ENCODE peak calls at places on chromosomes 6 and 20, in ten cellular contexts. P is AG09309, Z is AG10803, U is GM12865, R is fibroblast of mammary gland, A is uterus, K is cardiac fibroblast, Q is fibroblast of pulmonary artery, G is Peyer's patch, I is AG04449. W is an unnamed sample.

GRCh38 chr6:54299542-54300269 is 8.5 kb upstream of the TINAG start:
- DNase-seq in P (peak), Z (peak), U (no peak), R (peak), A (no peak), K (no peak), Q (peak), G (no peak), I (no peak), W (no peak)

GRCh38 chr6:141488466-141488865 is 644.3 kb upstream of the GJE1 start:
- DNase-seq in P (no peak), Z (peak), U (peak), R (peak), A (no peak), K (peak), Q (peak), G (no peak), I (no peak), W (no peak)

GRCh38 chr6:95636552-95637376 is 59.4 kb downstream of the MANEA start:
- DNase-seq in P (no peak), Z (no peak), U (no peak), R (no peak), A (no peak), K (no peak), Q (no peak), G (no peak), I (no peak), W (no peak)

GRCh38 chr6:7473805-7474329 is 67.6 kb upstream of the DSP start:
- DNase-seq in P (no peak), Z (no peak), U (no peak), R (no peak), A (no peak), K (no peak), Q (no peak), G (no peak), I (no peak), W (no peak)

GRCh38 chr6:105795913-105796517 is 290.1 kb upstream of the PRDM1 start:
- DNase-seq in P (no peak), Z (no peak), U (no peak), R (no peak), A (no peak), K (no peak), Q (no peak), G (no peak), I (no peak), W (no peak)

GRCh38 chr20:48041078-48041780 is 255.9 kb upstream of the SULF2 start:
- DNase-seq in P (no peak), Z (no peak), U (no peak), R (no peak), A (peak), K (no peak), Q (no peak), G (no peak), I (no peak), W (no peak)

GRCh38 chr6:4167123-4167522 is 31.7 kb upstream of the ECI2 start:
- DNase-seq in P (no peak), Z (no peak), U (no peak), R (no peak), A (no peak), K (no peak), Q (no peak), G (no peak), I (no peak), W (no peak)

GRCh38 chr20:36951198-36951976 is at the start of gene SAMHD1:
- DNase-seq in P (peak), Z (peak), U (peak), R (peak), A (peak), K (peak), Q (peak), G (peak), I (peak), W (peak)

GRCh38 chr20:3846740-3847418 is at the start of gene MAVS:
- DNase-seq in P (no peak), Z (peak), U (peak), R (peak), A (peak), K (peak), Q (peak), G (peak), I (no peak), W (no peak)

GRCh38 chr6:35218021-35218420 is 4.3 kb downstream of the SCUBE3 start:
- DNase-seq in P (no peak), Z (peak), U (no peak), R (peak), A (no peak), K (peak), Q (peak), G (no peak), I (no peak), W (no peak)

GRCh38 chr6:142395768-142396231 is 94.0 kb downstream of the ADGRG6 start:
- DNase-seq in P (no peak), Z (no peak), U (peak), R (no peak), A (no peak), K (peak), Q (peak), G (no peak), I (no peak), W (no peak)

GRCh38 chr6:126041516-126042447 is 55.4 kb downstream of the TRMT11 start:
- DNase-seq in P (no peak), Z (peak), U (no peak), R (no peak), A (no peak), K (no peak), Q (no peak), G (no peak), I (no peak), W (no peak)

GRCh38 chr20:14634666-14635065 is 297.3 kb upstream of the FLRT3 start:
- DNase-seq in P (no peak), Z (no peak), U (no peak), R (no peak), A (no peak), K (no peak), Q (no peak), G (no peak), I (no peak), W (no peak)

GRCh38 chr20:59598625-59599310 is 5.6 kb upstream of the PHACTR3 start:
- DNase-seq in P (no peak), Z (peak), U (peak), R (peak), A (no peak), K (peak), Q (peak), G (no peak), I (no peak), W (no peak)

GRCh38 chr20:61762208-61762710 is 303.4 kb downstream of the TAF4 start:
- DNase-seq in P (no peak), Z (peak), U (no peak), R (no peak), A (no peak), K (no peak), Q (no peak), G (peak), I (no peak), W (no peak)

GRCh38 chr6:92371211-92371610 is 1048.1 kb downstream of the EPHA7 start:
- DNase-seq in P (no peak), Z (no peak), U (no peak), R (no peak), A (no peak), K (no peak), Q (no peak), G (no peak), I (no peak), W (no peak)

GRCh38 chr6:33851959-33852358 is 48.2 kb upstream of the MLN start:
- DNase-seq in P (no peak), Z (peak), U (peak), R (peak), A (no peak), K (peak), Q (peak), G (no peak), I (no peak), W (no peak)

GRCh38 chr6:19417713-19418112 is 419.5 kb upstream of the ID4 start:
- DNase-seq in P (no peak), Z (peak), U (no peak), R (peak), A (no peak), K (peak), Q (peak), G (no peak), I (no peak), W (no peak)

GRCh38 chr6:129124334-129124733 is 241.4 kb downstream of the LAMA2 start:
- DNase-seq in P (no peak), Z (no peak), U (no peak), R (no peak), A (no peak), K (no peak), Q (no peak), G (no peak), I (no peak), W (no peak)

GRCh38 chr6:157270308-157270707 is 53.0 kb downstream of the TMEM242 start:
- DNase-seq in P (no peak), Z (no peak), U (no peak), R (no peak), A (no peak), K (no peak), Q (no peak), G (no peak), I (no peak), W (no peak)

GRCh38 chr6:105819774-105820173 is 266.4 kb upstream of the PRDM1 start:
- DNase-seq in P (no peak), Z (no peak), U (no peak), R (no peak), A (no peak), K (no peak), Q (no peak), G (no peak), I (no peak), W (no peak)

GRCh38 chr6:148758492-148758891 is 11.7 kb downstream of the UST start:
- DNase-seq in P (no peak), Z (no peak), U (peak), R (peak), A (no peak), K (no peak), Q (no peak), G (no peak), I (no peak), W (no peak)

GRCh38 chr6:135675026-135675425 is 176.5 kb upstream of the PDE7B start:
- DNase-seq in P (no peak), Z (no peak), U (no peak), R (peak), A (no peak), K (no peak), Q (no peak), G (no peak), I (no peak), W (no peak)

GRCh38 chr6:699319-699718 is 6.4 kb upstream of the EXOC2 start:
- DNase-seq in P (no peak), Z (no peak), U (no peak), R (peak), A (no peak), K (peak), Q (peak), G (no peak), I (no peak), W (no peak)

GRCh38 chr6:156060013-156060412 is 604.4 kb upstream of the NOX3 start:
- DNase-seq in P (no peak), Z (no peak), U (no peak), R (no peak), A (no peak), K (no peak), Q (no peak), G (no peak), I (no peak), W (no peak)

GRCh38 chr6:42901538-42901957 is 14.3 kb upstream of the PTCRA start:
- DNase-seq in P (no peak), Z (peak), U (peak), R (peak), A (peak), K (peak), Q (peak), G (no peak), I (no peak), W (peak)

GRCh38 chr6:43770417-43771209 is 602 bp downstream of the VEGFA start:
- DNase-seq in P (no peak), Z (peak), U (peak), R (peak), A (peak), K (peak), Q (peak), G (peak), I (no peak), W (no peak)

GRCh38 chr6:47182291-47182957 is 127.3 kb downstream of the TNFRSF21 start:
- DNase-seq in P (no peak), Z (no peak), U (no peak), R (no peak), A (no peak), K (no peak), Q (no peak), G (no peak), I (no peak), W (no peak)

GRCh38 chr20:55375920-55376319 is 629.4 kb downstream of the CBLN4 start:
- DNase-seq in P (no peak), Z (no peak), U (no peak), R (no peak), A (no peak), K (no peak), Q (no peak), G (no peak), I (no peak), W (no peak)

GRCh38 chr20:47354388-47354709 is 2.1 kb downstream of the ZMYND8 start:
- DNase-seq in P (no peak), Z (no peak), U (no peak), R (no peak), A (no peak), K (no peak), Q (no peak), G (no peak), I (no peak), W (no peak)

GRCh38 chr6:131995924-131996323 is 44.8 kb upstream of the CCN2 start:
- DNase-seq in P (peak), Z (peak), U (no peak), R (peak), A (no peak), K (peak), Q (peak), G (no peak), I (no peak), W (peak)

GRCh38 chr20:10307359-10307735 is 88.7 kb downstream of the SNAP25 start:
- DNase-seq in P (no peak), Z (no peak), U (no peak), R (no peak), A (no peak), K (no peak), Q (peak), G (no peak), I (no peak), W (no peak)

GRCh38 chr6:116764557-116764960 is 960 bp downstream of the FAM162B start:
- DNase-seq in P (no peak), Z (no peak), U (no peak), R (no peak), A (no peak), K (peak), Q (no peak), G (no peak), I (no peak), W (no peak)
- TF ChIP-seq CTCF in P (no peak), Z (no peak), U (no peak), R (no peak), A (no peak), K (no peak), Q (no peak), G (no peak), I (no peak), W (no peak)

DNA sequence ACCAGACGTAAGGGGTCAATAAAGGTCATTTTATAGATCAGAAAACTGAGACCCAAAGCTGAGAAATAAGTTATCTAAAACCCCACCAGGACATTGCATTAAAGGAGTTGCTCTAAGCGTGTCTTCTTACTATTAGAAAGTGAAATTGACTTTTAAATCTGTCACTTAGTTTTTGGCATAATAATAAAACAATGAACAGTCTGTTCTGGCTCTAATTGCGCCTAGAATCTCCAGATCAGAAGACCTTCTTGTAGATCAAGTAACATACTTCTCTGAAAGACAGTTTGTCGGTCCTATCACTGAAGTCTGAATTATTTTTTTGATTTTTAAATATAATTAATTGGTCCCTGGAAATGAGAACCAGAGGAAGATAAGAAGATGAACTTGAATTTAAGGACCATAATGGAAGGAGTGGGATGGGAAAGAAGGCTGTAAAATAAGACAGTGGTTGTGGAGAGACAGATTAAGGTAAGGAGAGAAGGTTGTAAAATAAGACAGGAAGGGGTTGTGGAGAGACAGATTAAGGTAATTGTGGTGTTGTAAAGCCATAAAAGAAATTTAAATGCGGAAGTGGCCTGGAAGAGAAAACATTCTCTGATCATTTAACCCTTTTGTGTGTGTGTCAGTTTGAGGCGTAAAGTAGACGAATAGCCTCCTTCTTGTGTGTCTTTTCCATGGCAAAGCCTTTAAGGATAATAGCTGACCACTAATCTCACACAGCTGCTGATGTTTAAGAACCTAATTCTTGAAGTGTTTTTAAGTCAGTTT is 20.0 kb downstream of the TOP1 start:
- DNase-seq in P (no peak), Z (peak), U (peak), R (no peak), A (no peak), K (no peak), Q (no peak), G (no peak), I (no peak), W (no peak)
- H3K4me3 ChIP-seq in P (no peak), Z (peak), U (peak), R (peak), A (peak), K (no peak), Q (peak), G (no peak), I (no peak), W (no peak)

GRCh38 chr6:31710490-31711219 is 4.0 kb downstream of the LY6G6F start:
- DNase-seq in P (no peak), Z (no peak), U (no peak), R (no peak), A (no peak), K (no peak), Q (no peak), G (no peak), I (no peak), W (no peak)

GRCh38 chr6:31713465-31713864 is 1.7 kb upstream of the LY6G6D start:
- DNase-seq in P (no peak), Z (no peak), U (no peak), R (no peak), A (no peak), K (no peak), Q (no peak), G (no peak), I (no peak), W (no peak)

GRCh38 chr6:31713991-31714684 is 1.0 kb upstream of the LY6G6D start:
- DNase-seq in P (no peak), Z (no peak), U (no peak), R (no peak), A (no peak), K (no peak), Q (no peak), G (no peak), I (no peak), W (no peak)

GRCh38 chr6:31711233-31711632 is 3.9 kb upstream of the LY6G6D start:
- DNase-seq in P (no peak), Z (no peak), U (no peak), R (no peak), A (no peak), K (no peak), Q (no peak), G (no peak), I (no peak), W (no peak)

DNA sequence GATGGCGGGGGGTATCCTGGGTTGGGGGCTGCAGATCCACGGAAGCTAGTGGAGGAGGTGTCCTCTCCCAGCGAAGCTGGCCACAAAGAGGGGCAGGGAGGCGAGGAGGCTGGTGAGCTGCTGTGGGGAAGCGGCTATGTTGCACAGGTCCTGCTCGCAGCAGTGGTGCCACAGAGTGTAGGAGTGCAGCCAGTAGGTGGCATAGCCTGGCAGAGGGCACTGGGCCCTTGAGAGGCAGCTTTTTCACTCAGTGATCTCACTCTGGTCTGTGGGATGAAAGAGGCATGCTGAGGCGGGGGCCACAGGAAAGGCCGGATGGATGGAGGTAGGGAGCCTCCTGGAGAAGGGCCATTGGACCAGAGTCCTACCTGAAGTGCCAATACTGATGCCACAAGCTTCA is 2.9 kb upstream of the LY6G6D start:
- DNase-seq in P (no peak), Z (no peak), U (no peak), R (no peak), A (no peak), K (no peak), Q (no peak), G (no peak), I (no peak), W (no peak)
- TF ChIP-seq CTCF in P (peak), Z (peak), U (peak), R (no peak), A (no peak), K (no peak), Q (no peak), G (peak), I (peak), W (peak)

DNA sequence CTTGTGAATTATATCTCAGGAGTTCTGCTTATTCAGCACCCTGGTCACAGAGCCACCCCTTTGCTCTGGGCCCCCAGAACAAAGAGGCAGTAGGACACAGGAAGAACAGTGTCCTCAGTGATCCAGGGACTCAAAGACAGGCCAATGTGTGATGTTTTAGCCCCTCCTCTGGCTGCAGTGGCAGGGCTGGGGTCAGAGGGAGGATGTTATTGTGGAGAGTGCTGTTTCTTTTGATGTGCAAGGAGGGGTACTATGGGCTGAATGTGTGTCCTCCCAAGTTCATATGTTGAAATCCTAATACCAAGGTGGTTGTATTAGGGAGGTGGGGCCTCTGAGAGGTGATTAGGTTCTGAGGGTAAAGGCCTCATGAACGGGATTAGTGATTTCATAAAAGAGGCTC is 74.1 kb upstream of the MAP3K7 start:
- DNase-seq in P (no peak), Z (no peak), U (no peak), R (no peak), A (no peak), K (no peak), Q (no peak), G (no peak), I (no peak), W (no peak)
- H3K4me3 ChIP-seq in P (no peak), Z (no peak), U (no peak), R (no peak), A (no peak), K (no peak), Q (no peak), G (no peak), I (no peak), W (no peak)

GRCh38 chr6:46046558-46047169 is 31.0 kb upstream of the CLIC5 start:
- DNase-seq in P (no peak), Z (no peak), U (no peak), R (no peak), A (no peak), K (no peak), Q (no peak), G (no peak), I (no peak), W (no peak)

GRCh38 chr6:46044876-46045617 is 29.4 kb upstream of the CLIC5 start:
- DNase-seq in P (peak), Z (peak), U (no peak), R (peak), A (peak), K (peak), Q (peak), G (no peak), I (peak), W (peak)

GRCh38 chr6:46039646-46040045 is 24.0 kb upstream of the CLIC5 start:
- DNase-seq in P (no peak), Z (no peak), U (no peak), R (no peak), A (no peak), K (no peak), Q (no peak), G (no peak), I (no peak), W (no peak)

GRCh38 chr6:46040288-46040687 is 24.6 kb upstream of the CLIC5 start:
- DNase-seq in P (no peak), Z (no peak), U (no peak), R (no peak), A (no peak), K (no peak), Q (no peak), G (no peak), I (no peak), W (no peak)

DNA sequence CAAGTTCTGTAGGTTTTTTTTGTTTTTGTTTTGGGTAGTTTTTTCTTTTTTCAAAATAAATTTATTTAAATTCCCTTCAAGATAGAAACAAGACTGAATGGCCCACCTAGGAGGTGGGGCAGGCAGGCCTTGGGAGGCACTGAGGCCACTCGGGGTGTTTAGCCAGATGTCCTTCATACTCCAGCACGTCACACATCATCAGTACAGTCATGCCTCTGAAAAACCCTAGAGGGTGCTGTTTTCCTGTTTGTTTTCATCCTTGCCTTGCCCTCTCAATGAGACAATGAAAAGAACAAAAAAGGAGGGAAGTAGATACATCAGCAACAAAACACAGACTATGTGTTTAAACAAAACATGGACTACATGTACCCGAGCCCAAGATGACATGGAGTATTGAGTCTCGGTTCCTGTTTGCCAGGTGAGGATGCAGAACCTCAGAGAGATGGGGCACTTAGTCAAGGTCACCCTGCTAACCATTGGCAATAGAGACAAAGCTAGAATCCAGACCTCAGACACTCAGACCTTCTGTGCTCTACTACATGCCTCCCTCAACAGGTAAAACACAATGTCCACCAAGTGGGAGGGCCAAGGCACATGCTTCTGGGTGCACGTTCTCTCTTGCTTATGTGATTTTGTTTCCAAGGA is 26.8 kb upstream of the CLIC5 start:
- DNase-seq in P (no peak), Z (peak), U (peak), R (peak), A (no peak), K (peak), Q (peak), G (no peak), I (no peak), W (no peak)
- TF ChIP-seq CTCF in P (peak), Z (peak), U (peak), R (peak), A (no peak), K (peak), Q (peak), G (peak), I (peak), W (peak)

W was measured in retinal pigment epithelial cell.